ENCODE peak calls at places on chromosomes 1 and 21, in six cellular contexts. B is OCI-LY7, U is left ventricle myocardium inferior, S is right atrium auricular region, X is PC-3, H is MM.1S. W is an unnamed sample. For H3K36me3, the result is how much of the 10 kb centered on the place peaks cover.

GRCh38 chr1:116270316-116271057 is 102.6 kb upstream of the ATP1A1 start:
- DNase-seq in X (no peak), S (no peak), U (no peak), B (no peak), H (no peak), W (no peak)

GRCh38 chr21:38800924-38801744 is 4.6 kb upstream of the ETS2 start:
- DNase-seq in B (no peak), X (peak), H (no peak), U (no peak), S (no peak), W (no peak)

GRCh38 chr1:208544794-208545193 is 300.6 kb upstream of the PLXNA2 start:
- DNase-seq in X (no peak), S (no peak), H (no peak), B (no peak), U (no peak), W (no peak)

GRCh38 chr1:93471911-93472310 is 24.0 kb downstream of the FNBP1L start:
- DNase-seq in B (no peak), S (no peak), U (no peak), H (no peak), X (peak), W (no peak)

GRCh38 chr1:233299450-233299849 is 3.9 kb upstream of the PCNX2 start:
- DNase-seq in U (no peak), X (peak), H (no peak), S (no peak), B (no peak), W (no peak)

GRCh38 chr1:162276493-162276892 is 100.2 kb downstream of the SPATA46 start:
- DNase-seq in X (peak), U (no peak), S (no peak), B (peak), H (peak), W (no peak)

GRCh38 chr1:115496904-115497527 is 144.8 kb upstream of the VANGL1 start:
- DNase-seq in X (peak), S (peak), H (no peak), U (no peak), B (no peak), W (no peak)

GRCh38 chr1:95353185-95353584 is 119.2 kb downstream of the RWDD3 start:
- DNase-seq in X (no peak), S (no peak), B (no peak), U (no peak), H (no peak), W (no peak)

GRCh38 chr21:28227881-28228623 is 764.6 kb downstream of the LTN1 start:
- DNase-seq in X (peak), H (no peak), S (no peak), B (no peak), U (no peak), W (no peak)

GRCh38 chr1:231162300-231162969 is 577 bp downstream of the TRIM67 start:
- DNase-seq in X (no peak), B (no peak), H (peak), U (no peak), S (no peak), W (peak)

GRCh38 chr21:22904385-22904784 is 1906.2 kb downstream of the NCAM2 start:
- DNase-seq in U (no peak), B (no peak), X (no peak), S (no peak), H (no peak), W (no peak)

GRCh38 chr1:20634594-20635084 is 1.4 kb downstream of the PINK1 start:
- DNase-seq in B (no peak), U (no peak), X (peak), S (no peak), H (no peak), W (peak)

GRCh38 chr1:117014209-117014608 is 12.6 kb downstream of the CD101 start:
- DNase-seq in S (no peak), X (peak), B (no peak), U (no peak), H (no peak), W (no peak)

GRCh38 chr1:185315364-185316108 is 1.5 kb downstream of the IVNS1ABP start:
- DNase-seq in H (no peak), S (no peak), U (no peak), X (no peak), B (peak), W (no peak)

GRCh38 chr1:70168283-70168682 is 37.1 kb downstream of the LRRC40 start:
- DNase-seq in U (no peak), B (no peak), X (no peak), H (no peak), S (no peak), W (no peak)

GRCh38 chr1:23471473-23472075 is 12.4 kb downstream of the ASAP3 start:
- DNase-seq in S (no peak), B (no peak), U (no peak), X (no peak), H (no peak), W (no peak)

GRCh38 chr1:147292635-147293251 is 50.3 kb downstream of the CHD1L start:
- DNase-seq in U (no peak), B (no peak), S (no peak), H (no peak), X (peak), W (no peak)

GRCh38 chr1:25204797-25205441 is 27.4 kb downstream of the SYF2 start:
- DNase-seq in X (peak), H (peak), S (no peak), U (no peak), B (peak), W (no peak)

GRCh38 chr1:15803380-15803779 is 4.1 kb downstream of the UQCRHL start:
- DNase-seq in U (no peak), S (no peak), B (peak), X (peak), H (peak), W (no peak)

GRCh38 chr1:182484531-182485257 is 34.7 kb downstream of the RGSL1 start:
- DNase-seq in S (no peak), U (no peak), H (peak), X (peak), B (peak), W (no peak)

GRCh38 chr21:45413922-45414321 is 9.0 kb downstream of the COL18A1 start:
- DNase-seq in B (no peak), U (peak), S (no peak), X (no peak), H (no peak), W (peak)

GRCh38 chr21:31558839-31559367 is 100.6 kb upstream of the SOD1 start:
- DNase-seq in H (peak), S (peak), U (peak), B (peak), X (peak), W (peak)

GRCh38 chr1:179082308-179083030 is 599 bp downstream of the TOR3A start:
- DNase-seq in B (peak), H (peak), U (peak), S (peak), X (peak), W (no peak)

DNA sequence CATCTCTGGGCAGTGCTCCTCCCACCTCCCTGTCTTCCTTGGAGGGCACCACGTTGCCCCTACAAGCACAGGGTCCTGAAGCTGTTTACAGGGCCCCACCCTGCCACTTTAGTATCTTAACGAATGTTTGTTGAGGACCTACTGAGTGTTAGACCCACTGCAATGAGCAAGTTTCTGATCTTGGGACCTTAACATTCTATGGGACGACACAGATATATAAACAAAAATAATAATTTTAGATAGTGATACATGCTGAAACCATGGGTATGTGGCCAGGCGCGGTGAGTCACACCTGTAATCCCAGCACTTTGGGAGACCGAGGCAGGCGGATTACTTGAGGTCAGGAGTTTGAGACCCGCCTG is 10.1 kb downstream of the ENTREP3 start:
- DNase-seq in S (no peak), H (no peak), U (no peak), B (no peak), X (no peak), W (no peak)
- H3K36me3 ChIP-seq in S (under half), H (under half), U (under half), B (under half), X (under half), W (under half)

GRCh38 chr1:35178874-35179380 is 14.0 kb downstream of the SFPQ start:
- DNase-seq in S (no peak), X (no peak), U (no peak), H (no peak), B (no peak), W (no peak)

GRCh38 chr1:35178295-35178695 is 14.7 kb downstream of the SFPQ start:
- DNase-seq in H (no peak), U (no peak), S (no peak), B (no peak), X (no peak), W (no peak)

GRCh38 chr1:35181790-35182455 is 11.0 kb downstream of the SFPQ start:
- DNase-seq in B (no peak), U (no peak), H (no peak), S (no peak), X (no peak), W (no peak)

GRCh38 chr1:35180776-35181374 is 12.1 kb downstream of the SFPQ start:
- DNase-seq in S (no peak), X (no peak), B (no peak), U (no peak), H (no peak), W (no peak)

DNA sequence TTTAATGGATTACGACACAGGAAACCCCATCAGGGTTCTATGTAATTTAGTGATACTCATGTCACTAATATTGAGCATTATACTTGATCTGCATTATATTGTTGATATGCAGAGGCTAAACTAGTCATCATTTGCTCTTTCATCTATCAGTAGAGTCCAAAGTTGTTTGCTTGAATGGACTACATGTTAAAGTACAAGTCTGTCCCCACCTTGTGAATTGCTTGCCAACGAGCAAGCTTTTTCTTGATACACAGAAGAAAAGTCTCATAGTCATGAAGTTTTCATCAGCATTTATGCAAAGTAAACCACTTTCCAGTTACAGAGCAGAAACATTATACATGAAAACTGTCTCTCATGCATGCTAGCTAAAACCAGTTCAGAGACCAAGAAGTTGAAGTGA is 13.1 kb downstream of the SFPQ start:
- DNase-seq in S (no peak), B (no peak), X (no peak), U (no peak), H (no peak), W (no peak)
- H3K36me3 ChIP-seq in S (half or more), B (half or more), X (half or more), U (half or more), H (half or more), W (half or more)

DNA sequence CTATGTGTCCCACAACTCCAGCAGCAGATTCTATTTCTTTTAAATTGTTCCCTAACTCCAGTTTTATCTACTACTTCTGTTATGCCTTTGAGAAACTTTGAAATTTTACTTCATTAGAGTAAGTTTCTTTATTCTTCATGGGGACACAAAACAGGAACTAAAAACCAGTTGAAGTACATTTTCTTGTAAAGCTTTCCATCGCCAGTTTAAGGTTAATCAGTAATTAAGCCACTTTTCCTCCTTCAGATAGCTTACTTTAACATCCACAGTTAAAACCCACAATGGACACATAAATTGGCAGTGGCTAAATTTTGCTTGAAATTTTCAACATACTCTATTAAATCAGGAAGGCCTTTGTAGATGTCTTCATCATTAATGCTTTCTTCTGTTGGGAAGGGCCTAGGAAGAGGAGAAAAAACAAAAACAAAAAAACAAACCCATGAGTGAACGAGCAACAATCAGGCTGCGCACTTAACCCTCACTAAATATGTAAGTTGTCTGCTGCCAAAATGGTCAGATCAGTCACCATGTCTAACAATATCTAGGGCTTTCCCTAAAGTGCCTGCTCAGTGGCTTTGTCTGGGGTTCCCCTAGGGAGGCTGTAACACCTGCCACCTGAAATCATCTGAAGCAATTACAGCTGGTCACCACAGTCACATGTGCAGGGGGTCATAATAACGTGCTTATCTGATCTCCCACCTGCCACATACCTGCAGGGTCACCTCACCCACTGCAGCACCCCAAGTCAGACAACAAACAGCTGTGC is 187.9 kb downstream of the VAV3 start:
- DNase-seq in B (peak), U (no peak), H (peak), X (no peak), S (no peak), W (no peak)
- H3K36me3 ChIP-seq in B (under half), U (under half), H (under half), X (under half), S (under half), W (under half)

GRCh38 chr1:7980984-7981383 is 19.5 kb downstream of the PARK7 start:
- DNase-seq in S (no peak), B (no peak), X (no peak), H (no peak), U (no peak), W (no peak)
- H3K36me3 ChIP-seq in S (half or more), B (half or more), X (half or more), H (under half), U (half or more), W (half or more)

GRCh38 chr1:111441573-111442192 is 7.4 kb downstream of the WDR77 start:
- DNase-seq in X (peak), B (peak), U (no peak), S (no peak), H (peak), W (no peak)
- H3K36me3 ChIP-seq in X (half or more), B (half or more), U (half or more), S (half or more), H (under half), W (half or more)

GRCh38 chr1:212879947-212880690 is 22.0 kb downstream of the FLVCR1 start:
- DNase-seq in S (no peak), H (no peak), U (no peak), X (no peak), B (no peak), W (no peak)

DNA sequence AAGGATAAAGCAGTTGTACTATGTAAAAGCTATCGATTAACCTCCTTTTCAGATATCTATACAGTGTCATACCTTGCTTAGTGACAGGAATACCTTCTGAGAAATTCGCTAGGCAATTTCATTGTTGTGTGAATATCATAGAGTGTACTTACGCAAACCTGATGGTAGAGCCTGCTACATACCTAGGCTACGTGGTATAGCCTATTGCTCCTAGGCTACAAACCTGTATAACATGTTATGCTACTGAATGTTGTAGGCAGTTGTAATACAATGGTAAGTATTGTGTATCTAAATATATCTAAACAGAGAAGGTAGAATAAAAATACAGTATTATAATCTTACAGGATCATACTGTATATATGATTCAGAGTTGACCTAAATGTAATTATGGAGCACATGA is 26.5 kb downstream of the FLVCR1 start:
- DNase-seq in B (no peak), U (no peak), S (no peak), H (no peak), X (no peak), W (no peak)
- H3K36me3 ChIP-seq in B (half or more), U (half or more), S (under half), H (under half), X (under half), W (half or more)

GRCh38 chr1:224392411-224393249 is 36.0 kb downstream of the CNIH4 start:
- DNase-seq in S (no peak), H (no peak), B (no peak), X (no peak), U (no peak), W (no peak)
- H3K36me3 ChIP-seq in S (half or more), H (under half), B (half or more), X (half or more), U (half or more), W (half or more)

DNA sequence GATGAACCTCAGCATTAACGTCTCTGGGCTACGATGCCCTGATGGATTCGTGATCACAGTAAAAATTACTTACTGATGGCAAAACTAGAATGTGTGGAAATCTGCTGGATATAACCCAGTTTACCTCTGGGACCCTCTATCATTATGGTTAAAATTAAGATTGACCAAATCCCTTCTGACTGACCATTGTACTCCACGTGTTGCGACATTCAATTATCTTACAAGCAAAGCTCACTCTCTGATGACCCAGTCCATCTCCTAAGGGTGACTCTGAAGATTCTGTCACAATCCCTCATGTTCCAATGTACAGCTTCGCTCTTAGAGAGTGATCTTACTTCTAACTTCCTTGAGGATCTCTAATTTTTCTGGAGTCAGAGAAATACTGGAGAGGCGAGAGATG is 288.5 kb upstream of the RUNX1 start:
- DNase-seq in S (no peak), U (no peak), B (no peak), X (no peak), H (no peak), W (no peak)
- H3K36me3 ChIP-seq in S (under half), U (under half), B (under half), X (under half), H (under half), W (under half)

GRCh38 chr1:12069616-12070244 is 6.6 kb downstream of the TNFRSF8 start:
- DNase-seq in S (no peak), H (no peak), B (no peak), U (no peak), X (no peak), W (no peak)
- H3K36me3 ChIP-seq in S (under half), H (under half), B (under half), U (under half), X (under half), W (under half)